ENCODE peak calls at places on chromosome 15, in nine cellular contexts. F is stimulated activated CD8-positive, alpha-beta memory T cell treated with anti-CD3 and anti-CD28 coated beads, Interleukin-12 subunit alpha, Interleukin-12 subunit beta, amount 100 ng/mL, for 1 hour; V is SHP77; B is small intestine; D is AG04450; Z is NCI-H2107; H is T1000; O is stimulated activated effector memory CD8-positive, alpha-beta T cell treated with anti-CD3 and anti-CD28 coated beads, Interleukin-12 subunit alpha, Interleukin-12 subunit beta, amount 100 ng/mL, for 72 hours; R is astrocyte of the spinal cord. K is an unnamed sample.

GRCh38 chr15:35929740-35930444 is 383.9 kb upstream of the DPH6 start:
- DNase-seq in H (no peak), R (no peak), F (no peak), D (no peak), O (no peak), B (no peak), Z (no peak), V (no peak), K (no peak)

GRCh38 chr15:78715439-78715838 is 74.4 kb upstream of the CHRNB4 start:
- DNase-seq in Z (no peak), D (no peak), O (no peak), V (no peak), H (no peak), R (no peak), F (no peak), B (no peak), K (no peak)

GRCh38 chr15:70478251-70478990 is 284.9 kb downstream of the UACA start:
- DNase-seq in Z (no peak), R (no peak), D (no peak), V (no peak), B (no peak), O (no peak), F (no peak), H (no peak), K (no peak)

GRCh38 chr15:87874896-87875661 is 381.5 kb downstream of the NTRK3 start:
- DNase-seq in R (peak; percentile 66), B (no peak), Z (no peak), H (peak; percentile 32), O (no peak), D (peak; percentile 26), V (no peak), F (no peak), K (no peak)

GRCh38 chr15:25565470-25566264 is 126.8 kb upstream of the UBE3A start:
- DNase-seq in F (no peak), D (no peak), Z (no peak), R (no peak), V (no peak), B (no peak), H (no peak), O (no peak), K (no peak)

GRCh38 chr15:99564221-99565030 is 1.4 kb upstream of the MEF2A start:
- DNase-seq in H (no peak), O (peak; percentile 48), F (no peak), V (peak; percentile 22), D (no peak), B (no peak), R (peak; percentile 60), Z (no peak), K (no peak)

GRCh38 chr15:53586815-53587214 is 172.6 kb downstream of the WDR72 start:
- DNase-seq in F (no peak), R (peak; percentile 34), V (peak; percentile 14), H (no peak), B (peak; percentile 57), O (peak; percentile 48), Z (no peak), D (no peak), K (no peak)

GRCh38 chr15:78944669-78945407 is at the start of gene CTSH:
- DNase-seq in B (peak; percentile 95), O (peak; percentile 78), Z (peak; percentile 53), V (peak; percentile 66), F (peak; percentile 47), D (no peak), H (no peak), R (no peak), K (no peak)

GRCh38 chr15:100075284-100075683 is 266.5 kb downstream of the ADAMTS17 start:
- DNase-seq in D (no peak), H (no peak), V (no peak), O (no peak), Z (no peak), B (no peak), F (no peak), R (no peak), K (no peak)

GRCh38 chr15:79283252-79284048 is 928 bp downstream of the ANKRD34C start:
- DNase-seq in B (no peak), Z (no peak), H (no peak), V (no peak), D (no peak), F (no peak), O (peak; percentile 55), R (peak; percentile 29), K (peak; percentile 4)

GRCh38 chr15:89356634-89357298 is 22.1 kb upstream of the POLG start:
- DNase-seq in F (no peak), R (no peak), B (peak; percentile 28), Z (peak; percentile 15), H (no peak), V (peak; percentile 64), O (no peak), D (no peak), K (no peak)

GRCh38 chr15:95277266-95277665 is 1045.9 kb downstream of the MCTP2 start:
- DNase-seq in H (peak; percentile 22), Z (no peak), R (peak; percentile 90), V (no peak), O (no peak), D (peak; percentile 91), F (no peak), B (no peak), K (peak; percentile 74)

GRCh38 chr15:65790692-65791334 is 1.3 kb downstream of the DENND4A start:
- DNase-seq in V (no peak), B (peak; percentile 20), H (no peak), D (no peak), F (no peak), Z (no peak), O (no peak), R (no peak), K (no peak)

GRCh38 chr15:98596885-98597343 is 51.4 kb upstream of the IGF1R start:
- DNase-seq in H (no peak), B (no peak), R (no peak), V (no peak), Z (peak; percentile 14), D (no peak), F (no peak), O (no peak), K (no peak)

GRCh38 chr15:47685141-47685870 is 32.0 kb upstream of the SEMA6D start:
- DNase-seq in R (no peak), O (no peak), Z (no peak), B (no peak), V (no peak), D (no peak), H (no peak), F (no peak), K (peak; percentile 37)

GRCh38 chr15:30038667-30039523 is 43.9 kb upstream of the GOLGA8J start:
- DNase-seq in Z (no peak), B (peak; percentile 99), F (no peak), H (no peak), R (no peak), V (no peak), D (no peak), O (no peak), K (no peak)

GRCh38 chr15:95347846-95348245 is 982.7 kb upstream of the NR2F2 start:
- DNase-seq in D (no peak), F (no peak), Z (no peak), B (no peak), V (no peak), O (no peak), R (no peak), H (no peak), K (no peak)

GRCh38 chr15:88256261-88257230 is at the start of gene NTRK3:
- DNase-seq in V (no peak), H (peak; percentile 28), B (no peak), O (no peak), Z (no peak), F (no peak), D (no peak), R (peak; percentile 15), K (no peak)

GRCh38 chr15:49038382-49038781 is 7.9 kb downstream of the SECISBP2L start:
- DNase-seq in H (no peak), Z (no peak), D (no peak), F (no peak), V (no peak), B (no peak), R (peak; percentile 17), O (no peak), K (no peak)

GRCh38 chr15:39135989-39136388 is 444.9 kb upstream of the THBS1 start:
- DNase-seq in F (no peak), D (peak; percentile 77), R (peak; percentile 89), V (no peak), Z (no peak), O (no peak), B (no peak), H (no peak), K (peak; percentile 53)

K was measured in amniotic stem cell.